ENCODE peak calls at places on chromosomes 16 and 17, in seven cellular contexts. V is T-helper 2 cell, Y is C1 segment of cervical spinal cord, F is SK-N-MC, R is fibroblast of lung, D is IMR-90, Q is heart right ventricle. P is an unnamed sample.

GRCh38 chr17:78541488-78542237 is 35.5 kb downstream of the DNAH17 start:
- DNase-seq in D (no peak), F (no peak), R (peak), V (no peak), Y (no peak), Q (no peak), P (no peak)

GRCh38 chr16:76360384-76360783 is 83.2 kb downstream of the CNTNAP4 start:
- DNase-seq in F (no peak), Y (no peak), D (no peak), V (no peak), R (no peak), Q (no peak), P (no peak)

GRCh38 chr17:66633322-66633965 is 201.5 kb upstream of the CACNG5 start:
- DNase-seq in V (no peak), R (peak), D (peak), F (no peak), Y (no peak), Q (no peak), P (peak)

GRCh38 chr17:48439473-48439872 is 9.5 kb upstream of the SKAP1 start:
- DNase-seq in Q (no peak), F (no peak), Y (no peak), V (no peak), D (no peak), R (no peak), P (no peak)

GRCh38 chr16:8685617-8686016 is 11.2 kb downstream of the ABAT start:
- DNase-seq in V (no peak), Q (no peak), Y (no peak), F (no peak), D (no peak), R (no peak), P (no peak)

GRCh38 chr17:61411114-61411943 is 11.7 kb downstream of the TBX2 start:
- DNase-seq in Q (peak), F (no peak), Y (peak), D (peak), V (no peak), R (peak), P (no peak)

GRCh38 chr17:7857724-7858486 is at the start of gene CYB5D1:
- DNase-seq in F (no peak), V (peak), R (peak), D (peak), Q (peak), Y (peak), P (peak)

GRCh38 chr17:15264542-15264941 is 584 bp downstream of the PMP22 start:
- DNase-seq in Y (no peak), D (no peak), V (no peak), Q (peak), R (no peak), F (no peak), P (no peak)

GRCh38 chr16:50428116-50428515 is 59.3 kb upstream of the BRD7 start:
- DNase-seq in D (no peak), Y (no peak), F (no peak), Q (no peak), V (no peak), R (peak), P (no peak)

GRCh38 chr17:42403150-42403549 is 14.9 kb upstream of the STAT3 start:
- DNase-seq in Y (no peak), Q (no peak), V (no peak), F (no peak), D (no peak), R (no peak), P (peak)